ENCODE peak calls at places on chromosomes 11 and 22, in four cellular contexts. C is NCI-H1930, X is HFF-Myc, N is pancreas. V is an unnamed sample.

GRCh38 chr11:96794152-96794551 is 404.3 kb downstream of the JRKL start:
- DNase-seq in X (no peak), N (no peak), C (no peak), V (no peak)

GRCh38 chr11:86245369-86246292 is 1.1 kb downstream of the EED start:
- DNase-seq in C (no peak), N (peak), X (no peak), V (no peak)

GRCh38 chr11:45761659-45762058 is 43.3 kb upstream of the SLC35C1 start:
- DNase-seq in X (no peak), N (no peak), C (no peak), V (no peak)

GRCh38 chr11:45048870-45049825 is 97.3 kb upstream of the PRDM11 start:
- DNase-seq in N (no peak), X (no peak), C (no peak), V (no peak)

GRCh38 chr22:35629406-35630234 is 12.5 kb upstream of the MB start:
- DNase-seq in C (no peak), N (peak), X (peak), V (peak)

GRCh38 chr22:40498454-40499186 is 128.2 kb downstream of the SGSM3 start:
- DNase-seq in X (peak), N (no peak), C (no peak), V (no peak)

GRCh38 chr11:2771758-2772466 is 72.1 kb upstream of the KCNQ1OT1 start:
- DNase-seq in C (no peak), X (no peak), N (peak), V (no peak)

GRCh38 chr11:18384157-18384641 is 10.2 kb upstream of the LDHA start:
- DNase-seq in C (no peak), N (peak), X (peak), V (peak)

GRCh38 chr22:41146573-41146972 is 54.2 kb downstream of the EP300 start:
- DNase-seq in C (no peak), N (no peak), X (no peak), V (no peak)

GRCh38 chr22:39773976-39774539 is 119.5 kb downstream of the ENTHD1 start:
- DNase-seq in X (no peak), N (no peak), C (no peak), V (no peak)

GRCh38 chr11:108269583-108269982 is 46.7 kb downstream of the ATM start:
- DNase-seq in N (no peak), C (no peak), X (no peak), V (no peak)

GRCh38 chr22:41574847-41575381 is 14.1 kb downstream of the CSDC2 start:
- DNase-seq in C (no peak), N (no peak), X (no peak), V (peak)